ENCODE peak calls at places on chromosomes 13 and 19, in six cellular contexts. G is endothelial cell of umbilical vein; T is germinal center; B is T-helper 1 cell; O is stimulated activated CD4-positive, alpha-beta T cell treated with anti-CD3 and anti-CD28 coated beads, Interleukin-1b, Interleukin-23, amount 100 ng/mL, for 1 hour; U is left ventricle myocardium superior. Q is an unnamed sample.

GRCh38 chr19:40803170-40803856 is 4.3 kb downstream of the EGLN2 start:
- DNase-seq in G (no peak), T (no peak), B (no peak), O (no peak), U (no peak), Q (no peak)

GRCh38 chr13:91072511-91072910 is 275.0 kb upstream of the MIR17HG start:
- DNase-seq in G (no peak), T (no peak), B (no peak), O (no peak), U (no peak), Q (no peak)

GRCh38 chr13:76455960-76456359 is 430.2 kb downstream of the KCTD12 start:
- DNase-seq in G (peak; percentile 37), T (no peak), B (no peak), O (no peak), U (no peak), Q (no peak)

GRCh38 chr13:38141792-38142191 is 207.9 kb upstream of the UFM1 start:
- DNase-seq in G (peak; percentile 35), T (no peak), B (no peak), O (no peak), U (no peak), Q (no peak)

GRCh38 chr19:1189419-1189818 is 15.4 kb upstream of the SBNO2 start:
- DNase-seq in G (no peak), T (no peak), B (no peak), O (no peak), U (no peak), Q (no peak)

GRCh38 chr19:6042776-6043726 is 65.1 kb upstream of the RANBP3 start:
- DNase-seq in G (no peak), T (no peak), B (no peak), O (no peak), U (peak; percentile 12), Q (no peak)

GRCh38 chr19:49142866-49143335 is 12.3 kb downstream of the HRC start:
- DNase-seq in G (peak; percentile 92), T (peak; percentile 97), B (peak; percentile 36), O (no peak), U (peak; percentile 94), Q (peak; percentile 86)

GRCh38 chr19:15378529-15379082 is 981 bp downstream of the AKAP8 start:
- DNase-seq in G (peak; percentile 43), T (peak; percentile 59), B (peak; percentile 36), O (no peak), U (peak; percentile 65), Q (peak; percentile 56)

GRCh38 chr13:24894972-24895300 is 131.0 kb downstream of the RNF17 start:
- DNase-seq in G (no peak), T (no peak), B (no peak), O (no peak), U (no peak), Q (no peak)

GRCh38 chr13:87128006-87128405 is 543.2 kb upstream of the SLITRK5 start:
- DNase-seq in G (no peak), T (no peak), B (no peak), O (no peak), U (no peak), Q (no peak)

GRCh38 chr13:40113644-40114304 is 458.3 kb downstream of the COG6 start:
- DNase-seq in G (no peak), T (no peak), B (no peak), O (no peak), U (no peak), Q (no peak)

GRCh38 chr19:2494084-2494446 is 18.1 kb downstream of the GADD45B start:
- DNase-seq in G (no peak), T (no peak), B (no peak), O (no peak), U (peak; percentile 34), Q (no peak)

GRCh38 chr19:19480688-19481087 is 34.7 kb downstream of the TSSK6 start:
- DNase-seq in G (no peak), T (no peak), B (no peak), O (no peak), U (no peak), Q (no peak)

GRCh38 chr19:52219611-52220010 is 29.8 kb downstream of the PPP2R1A start:
- DNase-seq in G (no peak), T (no peak), B (no peak), O (no peak), U (no peak), Q (no peak)

GRCh38 chr19:2750739-2751437 is 11.1 kb upstream of the SLC39A3 start:
- DNase-seq in G (no peak), T (no peak), B (no peak), O (no peak), U (no peak), Q (no peak)

GRCh38 chr19:35332817-35333216 is 3.8 kb downstream of the CD22 start:
- DNase-seq in G (no peak), T (no peak), B (peak; percentile 9), O (no peak), U (no peak), Q (no peak)

GRCh38 chr13:110869805-110870706 is 44.8 kb downstream of the ANKRD10 start:
- DNase-seq in G (peak; percentile 99), T (no peak), B (no peak), O (no peak), U (peak; percentile 71), Q (peak; percentile 54)

GRCh38 chr19:45790942-45791341 is 1.7 kb downstream of the DMWD start:
- DNase-seq in G (no peak), T (no peak), B (no peak), O (no peak), U (no peak), Q (no peak)

GRCh38 chr19:3171894-3172679 is 6.5 kb upstream of the S1PR4 start:
- DNase-seq in G (no peak), T (no peak), B (no peak), O (no peak), U (no peak), Q (no peak)

GRCh38 chr19:39078436-39079200 is 5.5 kb upstream of the ACP7 start:
- DNase-seq in G (peak; percentile 75), T (no peak), B (no peak), O (no peak), U (no peak), Q (no peak)

GRCh38 chr13:66430266-66430665 is 799.9 kb downstream of the PCDH9 start:
- DNase-seq in G (no peak), T (no peak), B (no peak), O (no peak), U (no peak), Q (no peak)

GRCh38 chr13:93144031-93144430 is 82.6 kb upstream of the GPC6 start:
- DNase-seq in G (no peak), T (no peak), B (no peak), O (no peak), U (no peak), Q (no peak)

GRCh38 chr19:54191671-54192453 is 754 bp downstream of the TSEN34 start:
- DNase-seq in G (no peak), T (no peak), B (no peak), O (no peak), U (no peak), Q (no peak)

GRCh38 chr13:112053744-112054615 is 13.0 kb upstream of the SOX1 start:
- DNase-seq in G (no peak), T (no peak), B (no peak), O (no peak), U (no peak), Q (no peak)